ENCODE peak calls at places on chromosome 15, in four cellular contexts. X, J, M and G are unnamed samples.

GRCh38 chr15:73355866-73356265 is 12.9 kb downstream of the HCN4 start:
- DNase-seq in J (no peak), X (no peak), M (no peak), G (no peak)

GRCh38 chr15:89003865-89004725 is 84.2 kb upstream of the ABHD2 start:
- DNase-seq in M (peak), J (no peak), X (no peak), G (peak)

GRCh38 chr15:70853855-70854668 is at the start of gene LARP6:
- DNase-seq in J (no peak), X (peak), M (peak), G (peak)

GRCh38 chr15:31049122-31049521 is 52.4 kb downstream of the TRPM1 start:
- DNase-seq in X (no peak), J (no peak), M (no peak), G (no peak)

GRCh38 chr15:89646416-89647141 is 8.7 kb downstream of the KIF7 start:
- DNase-seq in M (no peak), J (no peak), X (no peak), G (no peak)

GRCh38 chr15:50880651-50881114 is 27.8 kb upstream of the AP4E1 start:
- DNase-seq in J (peak), M (no peak), X (no peak), G (no peak)

GRCh38 chr15:100919481-100920405 is 586 bp downstream of the LRRK1 start:
- DNase-seq in J (no peak), X (no peak), M (no peak), G (no peak)

GRCh38 chr15:96851613-96852012 is 521.1 kb downstream of the NR2F2 start:
- DNase-seq in J (peak), X (no peak), M (no peak), G (no peak)

GRCh38 chr15:80436511-80437307 is 32.5 kb downstream of the ARNT2 start:
- DNase-seq in M (no peak), X (no peak), J (peak), G (no peak)

GRCh38 chr15:89847101-89847500 is 32.4 kb upstream of the ANPEP start:
- DNase-seq in J (no peak), X (no peak), M (no peak), G (no peak)

GRCh38 chr15:33031324-33031736 is 163.2 kb downstream of the FMN1 start:
- DNase-seq in J (peak), X (no peak), M (no peak), G (no peak)

GRCh38 chr15:78263907-78264303 is 457 bp upstream of the DNAJA4 start:
- DNase-seq in J (no peak), M (no peak), X (peak), G (no peak)

GRCh38 chr15:92848852-92849598 is 51.1 kb upstream of the CHD2 start:
- DNase-seq in J (no peak), X (no peak), M (no peak), G (no peak)

GRCh38 chr15:70791248-70791647 is 27.9 kb upstream of the UACA start:
- DNase-seq in X (no peak), M (no peak), J (no peak), G (no peak)

GRCh38 chr15:101469520-101470288 is 19.8 kb downstream of the PCSK6 start:
- DNase-seq in J (no peak), X (no peak), M (no peak), G (no peak)

GRCh38 chr15:35491999-35492398 is 54.0 kb downstream of the DPH6 start:
- DNase-seq in J (no peak), M (no peak), X (no peak), G (no peak)

GRCh38 chr15:96324192-96324895 is 6.2 kb upstream of the NR2F2 start:
- DNase-seq in J (no peak), X (no peak), M (peak), G (no peak)

GRCh38 chr15:67779160-67780111 is 45.9 kb upstream of the SKOR1 start:
- DNase-seq in M (no peak), X (no peak), J (no peak), G (no peak)

GRCh38 chr15:98786706-98787105 is 138.4 kb downstream of the IGF1R start:
- DNase-seq in M (no peak), X (no peak), J (no peak), G (no peak)

GRCh38 chr15:50176869-50177268 is 5.1 kb upstream of the SLC27A2 start:
- DNase-seq in M (no peak), X (no peak), J (no peak), G (no peak)

GRCh38 chr15:40314723-40315276 is 7.1 kb upstream of the PLCB2 start:
- DNase-seq in M (no peak), J (no peak), X (no peak), G (no peak)

GRCh38 chr15:100891316-100892012 is 11.8 kb downstream of the ALDH1A3 start:
- DNase-seq in J (no peak), M (no peak), X (peak), G (no peak)

GRCh38 chr15:40695469-40695910 is 516 bp downstream of the RAD51 start:
- DNase-seq in M (no peak), X (no peak), J (no peak), G (no peak)

GRCh38 chr15:34456658-34457057 is 19.1 kb upstream of the GOLGA8A start:
- DNase-seq in X (no peak), M (no peak), J (no peak), G (no peak)

GRCh38 chr15:28104326-28104725 is 5.2 kb upstream of the OCA2 start:
- DNase-seq in M (no peak), X (no peak), J (no peak), G (no peak)

GRCh38 chr15:66919421-66919820 is 146.0 kb upstream of the SMAD3 start:
- DNase-seq in X (no peak), J (no peak), M (no peak), G (no peak)

GRCh38 chr15:68335251-68335650 is 57.7 kb downstream of the FEM1B start:
- DNase-seq in J (no peak), X (no peak), M (peak), G (peak)

GRCh38 chr15:62560943-62561571 is 396.0 kb upstream of the C2CD4B start:
- DNase-seq in X (no peak), J (no peak), M (no peak), G (no peak)

GRCh38 chr15:88497109-88497761 is 29.7 kb downstream of the MRPS11 start:
- DNase-seq in M (peak), J (no peak), X (no peak), G (peak)

GRCh38 chr15:31471731-31472430 is 145.2 kb downstream of the KLF13 start:
- DNase-seq in M (no peak), X (no peak), J (peak), G (peak)

GRCh38 chr15:68682330-68682729 is 103.5 kb downstream of the CORO2B start:
- DNase-seq in M (no peak), X (no peak), J (no peak), G (no peak)

GRCh38 chr15:28995721-28996120 is 109.9 kb downstream of the APBA2 start:
- DNase-seq in J (no peak), X (no peak), M (no peak), G (no peak)

GRCh38 chr15:50067254-50067653 is 51.8 kb downstream of the ATP8B4 start:
- DNase-seq in J (no peak), X (no peak), M (no peak), G (no peak)